ENCODE peak calls at places on chromosomes 3 and 15, in six cellular contexts. L is pancreas, B is Panc1, G is endodermal cell, E is GM23338, N is thoracic aorta. F is an unnamed sample. For H3K4me1, the result is how much of the 10 kb centered on the place peaks cover.

GRCh38 chr3:71177375-71177774 is 406.2 kb downstream of the FOXP1 start:
- DNase-seq in L (no peak), B (no peak), E (no peak), G (no peak), N (no peak), F (no peak)

GRCh38 chr3:33658971-33659848 is 58.8 kb downstream of the CLASP2 start:
- DNase-seq in L (peak), E (peak), G (peak), N (no peak), B (no peak), F (peak)

GRCh38 chr3:40780801-40781406 is 256.1 kb downstream of the ZNF621 start:
- DNase-seq in E (no peak), B (no peak), G (no peak), N (peak), L (peak), F (no peak)

GRCh38 chr15:53034767-53035245 is 244.7 kb upstream of the ONECUT1 start:
- DNase-seq in E (no peak), G (no peak), L (no peak), B (no peak), N (no peak), F (no peak)

GRCh38 chr3:136728918-136729317 is 23.3 kb downstream of the STAG1 start:
- DNase-seq in N (no peak), G (peak), E (peak), B (no peak), L (no peak), F (no peak)

GRCh38 chr3:31699309-31699953 is 166.7 kb downstream of the STT3B start:
- DNase-seq in L (no peak), N (no peak), B (no peak), G (no peak), E (no peak), F (no peak)

GRCh38 chr3:46627078-46627477 is 14.8 kb downstream of the FAM240A start:
- DNase-seq in B (no peak), N (no peak), L (no peak), G (no peak), E (no peak), F (no peak)

GRCh38 chr3:15708882-15709677 is 88.7 kb downstream of the ANKRD28 start:
- DNase-seq in G (no peak), B (no peak), L (no peak), N (no peak), E (no peak), F (no peak)

GRCh38 chr3:183309276-183309675 is 56.2 kb downstream of the B3GNT5 start:
- DNase-seq in N (no peak), B (no peak), G (no peak), E (no peak), L (no peak), F (no peak)

GRCh38 chr3:32109256-32109655 is 2.8 kb downstream of the GPD1L start:
- DNase-seq in B (no peak), G (peak), N (peak), L (peak), E (peak), F (peak)

GRCh38 chr3:78255403-78255802 is 1215.5 kb downstream of the ROBO2 start:
- DNase-seq in E (no peak), L (no peak), N (no peak), G (no peak), B (no peak), F (no peak)

GRCh38 chr3:81242871-81243270 is 518.6 kb downstream of the GBE1 start:
- DNase-seq in B (no peak), E (no peak), L (no peak), G (no peak), N (no peak), F (no peak)

GRCh38 chr15:37093480-37094410 is 6.6 kb downstream of the MEIS2 start:
- DNase-seq in B (no peak), N (no peak), L (no peak), G (peak), E (no peak), F (no peak)

GRCh38 chr3:177126015-177126773 is 71.1 kb downstream of the TBL1XR1 start:
- DNase-seq in L (no peak), B (no peak), N (no peak), G (no peak), E (no peak), F (no peak)

GRCh38 chr3:141710888-141711616 is 27.0 kb upstream of the RNF7 start:
- DNase-seq in E (no peak), L (no peak), G (no peak), B (no peak), N (peak), F (no peak)

GRCh38 chr3:158775001-158775400 is 26.9 kb upstream of the MFSD1 start:
- DNase-seq in N (no peak), E (no peak), L (no peak), B (no peak), G (no peak), F (no peak)

GRCh38 chr3:130044370-130044769 is 37.3 kb upstream of the ALG1L2 start:
- DNase-seq in N (no peak), L (no peak), G (no peak), B (no peak), E (no peak), F (no peak)
- TF ChIP-seq CTCF in N (no peak), L (no peak), G (no peak), B (no peak), E (no peak), F (no peak)

DNA sequence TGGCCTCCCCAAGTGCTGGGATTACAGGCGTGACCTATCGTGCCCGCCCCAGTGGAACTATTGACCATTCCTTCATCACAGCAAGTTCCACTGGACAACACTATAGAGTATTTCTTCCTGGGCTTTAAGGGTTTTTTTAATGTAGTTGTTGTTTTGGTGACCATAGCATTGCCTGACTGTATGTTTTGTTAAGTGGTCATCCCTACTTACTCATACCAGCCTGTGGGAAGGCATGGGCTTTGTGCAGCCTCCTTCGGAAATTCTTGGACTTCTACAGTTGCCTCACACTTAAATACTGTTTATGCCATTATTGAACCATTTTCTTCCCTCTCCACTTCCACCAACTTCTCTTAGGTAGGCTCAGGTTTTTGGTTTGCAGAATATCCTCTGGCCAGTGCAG is 19.9 kb upstream of the ALPK3 start:
- DNase-seq in G (no peak), B (no peak), N (no peak), L (no peak), E (no peak), F (no peak)
- H3K27ac ChIP-seq in G (no peak), B (no peak), N (no peak), L (no peak), E (no peak), F (no peak)

DNA sequence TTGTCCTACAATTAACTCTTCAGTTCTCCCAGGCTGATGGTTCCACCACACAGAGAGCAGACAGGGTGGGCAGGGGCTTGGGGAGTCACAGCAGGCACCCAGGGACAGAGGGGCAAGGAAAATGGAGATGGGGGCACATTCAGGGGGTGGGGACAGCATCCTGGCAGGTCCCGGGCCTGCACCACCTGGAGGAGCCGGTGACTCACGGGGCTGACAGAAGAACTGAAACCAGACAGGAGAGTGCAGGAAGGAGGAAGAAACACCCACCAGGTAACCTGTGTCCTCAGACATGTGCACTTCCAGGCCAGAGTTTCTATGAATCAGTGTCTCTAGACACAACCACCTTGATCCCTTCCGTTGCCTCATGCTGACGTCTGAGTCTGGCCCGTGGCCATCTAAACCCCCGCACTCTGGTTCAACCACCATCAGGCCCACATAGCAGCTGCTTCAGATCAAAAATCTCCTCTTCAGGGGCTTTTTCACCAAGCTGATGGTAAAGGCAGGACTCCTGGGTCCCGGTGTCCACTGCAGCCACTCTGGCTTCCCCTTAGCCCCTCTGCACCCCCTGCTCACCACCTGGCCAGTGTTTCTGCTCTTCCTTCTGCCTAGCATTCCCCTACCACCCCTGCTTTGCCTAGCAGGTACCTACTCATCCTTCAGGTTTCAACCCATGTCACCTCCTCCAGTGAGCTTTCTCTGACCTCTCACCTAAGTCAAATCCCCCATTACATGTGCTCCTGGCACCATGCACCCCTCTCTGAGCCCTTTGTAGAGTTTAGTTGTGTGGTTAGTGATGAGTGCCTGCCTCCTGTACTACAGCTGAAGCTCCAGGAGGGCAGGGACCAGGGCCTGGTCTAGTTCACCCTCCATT is 16.5 kb upstream of the CYP11A1 start:
- DNase-seq in E (no peak), L (no peak), G (no peak), N (no peak), B (no peak), F (no peak)
- H3K4me1 ChIP-seq in E (under half), L (under half), G (under half), N (under half), B (under half), F (under half)

GRCh38 chr3:61505197-61505596 is 56.2 kb upstream of the PTPRG start:
- DNase-seq in N (no peak), G (peak), L (no peak), B (no peak), E (peak), F (no peak)
- TF ChIP-seq CTCF in N (no peak), G (peak), L (no peak), B (no peak), E (peak), F (no peak)

DNA sequence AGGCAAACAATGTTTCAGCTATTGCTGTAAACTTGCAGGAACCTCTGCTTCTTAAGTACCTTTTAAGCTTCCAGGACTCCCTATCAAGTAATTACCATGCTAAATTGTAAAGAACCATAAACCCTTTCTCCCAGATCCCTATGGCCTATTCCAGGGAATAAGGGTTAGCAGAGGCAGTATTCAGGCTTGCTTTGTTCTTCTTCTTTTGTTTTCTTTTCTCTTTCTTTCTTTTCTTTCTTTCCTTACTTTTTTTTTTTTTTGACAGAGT is 2.8 kb upstream of the CEP97 start:
- DNase-seq in N (no peak), B (no peak), G (no peak), L (no peak), E (peak), F (no peak)
- H3K27ac ChIP-seq in N (no peak), B (no peak), G (no peak), L (no peak), E (no peak), F (no peak)

GRCh38 chr3:62370112-62371031 is 3.0 kb downstream of the FEZF2 start:
- DNase-seq in G (peak), E (peak), N (no peak), L (peak), B (no peak), F (no peak)

GRCh38 chr3:62371032-62371734 is 2.2 kb downstream of the FEZF2 start:
- DNase-seq in E (peak), B (no peak), L (no peak), G (peak), N (no peak), F (no peak)

GRCh38 chr3:62372621-62373041 is 719 bp downstream of the FEZF2 start:
- DNase-seq in E (no peak), L (no peak), G (peak), B (no peak), N (no peak), F (no peak)

GRCh38 chr3:62373215-62373614 is at the start of gene FEZF2:
- DNase-seq in N (no peak), L (no peak), E (peak), B (no peak), G (peak), F (no peak)

DNA sequence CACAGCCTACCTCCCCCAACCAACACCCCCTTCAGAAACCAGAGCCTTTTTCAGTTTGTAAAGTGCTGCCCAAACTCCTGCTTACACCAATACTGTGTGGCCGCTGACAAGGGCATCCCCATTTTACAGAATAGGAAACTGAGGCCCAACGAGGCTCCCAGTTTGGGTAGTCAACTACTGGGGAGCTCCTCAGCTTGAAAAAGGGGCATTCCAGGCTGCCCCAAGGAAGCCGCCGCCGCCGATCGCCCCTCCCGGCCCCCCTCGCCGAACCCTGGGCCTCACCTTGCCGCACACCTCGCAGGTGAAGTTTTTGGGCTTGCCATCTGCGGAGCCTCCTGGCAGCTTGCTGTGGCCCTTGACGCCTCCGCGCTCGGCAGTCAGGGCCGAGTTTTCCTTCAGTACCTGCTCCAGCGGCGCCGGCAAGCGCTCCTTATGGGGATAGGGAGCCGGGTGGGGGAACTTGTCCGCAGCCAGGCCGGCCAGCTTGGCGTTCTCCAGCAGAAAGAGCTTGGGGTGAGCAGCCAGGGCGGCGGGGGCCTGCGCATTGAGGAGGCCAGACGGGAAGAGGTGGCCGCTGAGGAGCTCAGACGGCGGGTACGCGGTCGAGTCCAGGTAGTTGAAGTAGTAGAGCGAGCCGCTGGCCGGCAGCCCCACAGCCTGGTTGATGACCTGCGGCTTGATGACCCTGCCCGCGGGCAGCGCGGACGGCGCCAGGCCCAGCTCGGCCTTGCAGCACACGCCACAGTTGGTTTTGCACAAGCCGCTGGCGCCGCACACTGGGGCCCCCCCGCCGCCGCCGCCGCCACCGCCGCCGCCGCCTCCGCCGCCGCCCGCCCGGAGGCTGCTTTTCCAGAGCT is 1.4 kb downstream of the FEZF2 start:
- DNase-seq in B (no peak), E (peak), N (no peak), L (peak), G (peak), F (no peak)
- H3K4me1 ChIP-seq in B (under half), E (half or more), N (half or more), L (under half), G (under half), F (under half)

DNA sequence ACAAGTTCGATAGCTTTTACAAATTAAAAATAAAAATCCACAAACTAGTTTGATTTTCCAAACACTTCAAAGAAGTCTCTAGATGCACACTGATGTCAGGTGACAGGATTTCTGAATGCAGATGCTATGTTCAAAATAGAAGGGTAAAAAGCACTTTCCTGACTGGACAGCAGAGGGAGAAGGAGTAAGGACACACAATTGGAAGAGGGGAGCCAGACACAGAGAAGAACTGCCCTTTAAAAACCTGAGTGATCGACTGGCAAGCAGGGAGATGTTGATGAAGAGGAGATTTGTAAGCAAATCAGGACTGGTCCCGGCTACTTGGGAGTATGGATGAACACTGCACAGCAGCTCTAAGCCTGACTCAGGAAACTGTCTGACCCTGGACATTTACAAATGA is 612.8 kb downstream of the MAGI1 start:
- DNase-seq in L (no peak), E (peak), N (no peak), B (no peak), G (no peak), F (no peak)
- TF ChIP-seq CTCF in L (no peak), E (peak), N (peak), B (peak), G (peak), F (no peak)

GRCh38 chr3:196915375-196915774 is 27.0 kb downstream of the NCBP2 start:
- DNase-seq in G (no peak), L (no peak), B (no peak), E (no peak), N (no peak), F (no peak)

GRCh38 chr3:196918968-196919367 is 23.4 kb downstream of the NCBP2 start:
- DNase-seq in B (no peak), N (no peak), L (no peak), E (no peak), G (no peak), F (no peak)

GRCh38 chr3:196916995-196917394 is 25.3 kb downstream of the NCBP2 start:
- DNase-seq in E (no peak), G (no peak), B (no peak), N (no peak), L (no peak), F (no peak)

GRCh38 chr3:196914866-196915265 is 27.5 kb downstream of the NCBP2 start:
- DNase-seq in E (peak), L (no peak), B (no peak), G (peak), N (no peak), F (no peak)

DNA sequence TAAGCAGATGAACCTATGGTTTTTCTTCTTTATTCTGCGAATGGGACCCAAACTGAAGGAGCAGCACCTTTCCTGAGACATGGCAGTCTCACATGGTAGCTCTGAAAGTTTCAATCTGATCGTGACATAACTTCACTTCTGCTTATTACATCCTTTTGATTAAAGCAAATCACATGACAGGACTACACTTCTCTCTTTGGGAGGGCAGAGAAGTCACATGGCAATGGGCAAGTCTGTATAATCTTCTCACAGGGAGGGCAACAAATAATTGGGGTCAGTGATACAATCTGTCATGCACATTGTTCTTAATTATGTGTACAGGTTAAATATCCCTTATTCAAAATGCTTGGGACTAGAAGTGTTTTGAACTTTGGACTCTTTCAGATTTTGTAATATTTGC is 21.6 kb downstream of the NCBP2 start:
- DNase-seq in B (no peak), N (no peak), G (no peak), L (no peak), E (no peak), F (no peak)
- H3K27ac ChIP-seq in B (no peak), N (no peak), G (no peak), L (no peak), E (no peak), F (no peak)

DNA sequence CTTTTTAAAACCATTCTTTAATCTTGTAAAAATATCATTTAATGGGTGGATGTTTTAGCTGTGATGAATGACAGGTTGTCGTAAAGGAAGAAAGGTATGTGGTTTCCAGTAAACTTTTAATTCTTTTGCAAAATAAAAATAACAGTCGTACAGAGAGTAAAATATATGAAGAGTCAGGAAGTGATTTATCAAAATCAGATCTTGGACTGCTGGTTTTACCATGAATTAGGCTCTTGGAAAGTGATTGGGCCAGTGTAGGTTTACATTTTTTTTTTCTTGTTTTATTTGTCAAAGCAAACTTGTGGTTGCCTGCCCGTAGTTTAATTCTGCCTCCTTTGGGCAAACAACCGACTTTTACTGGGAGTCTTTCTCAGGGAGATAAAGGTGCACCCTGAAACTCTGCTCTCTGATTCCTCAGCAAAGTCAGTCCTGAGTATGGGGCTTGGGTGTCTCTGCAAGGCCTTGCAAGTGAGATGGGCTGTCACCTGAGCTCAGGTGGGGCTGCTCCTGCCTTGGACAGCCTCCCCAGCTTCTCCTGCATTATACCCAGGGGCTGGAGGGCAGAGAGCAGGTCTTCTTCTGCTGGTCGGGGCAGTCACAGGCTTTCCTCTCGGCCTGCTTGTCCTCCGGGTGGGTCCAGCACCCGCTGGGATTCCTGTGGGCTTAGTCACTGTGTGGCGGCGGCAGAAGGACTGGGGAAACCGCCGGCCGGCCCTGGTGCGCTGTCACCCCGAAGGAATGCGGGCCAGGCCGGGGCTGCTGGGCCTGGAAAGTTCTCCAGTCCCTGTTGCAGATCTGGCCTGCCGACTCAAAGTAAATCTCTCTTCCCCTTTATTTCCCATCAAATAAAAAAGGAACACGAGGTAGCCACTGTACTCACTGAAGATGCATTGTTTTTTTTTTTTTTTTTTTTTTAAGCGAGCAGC is 79.0 kb downstream of the IGF1R start:
- DNase-seq in L (peak), E (peak), G (peak), N (peak), B (peak), F (peak)
- H3K4me1 ChIP-seq in L (half or more), E (half or more), G (under half), N (half or more), B (half or more), F (under half)

F was measured in lower lobe of right lung.